ENCODE peak calls at places on chromosomes 1 and 21, in ten cellular contexts. Z is A549, Q is ovary, U is stomach, R is right lobe of liver, N is gastrocnemius medialis, B is adrenal gland, M is breast epithelium, H is transverse colon, J is testis. X is an unnamed sample.

GRCh38 chr1:26353210-26353859 is 595 bp downstream of the CRYBG2 start:
- DNase-seq in R (no peak), Z (no peak), H (no peak), N (no peak), J (no peak), Q (no peak), M (no peak), B (no peak), U (no peak), X (no peak)

GRCh38 chr1:75588779-75589475 is 22.0 kb downstream of the SLC44A5 start:
- DNase-seq in R (no peak), B (no peak), J (no peak), N (no peak), U (no peak), Q (no peak), M (no peak), H (no peak), Z (no peak), X (no peak)

GRCh38 chr1:61853545-61853944 is 111.3 kb downstream of the PATJ start:
- DNase-seq in U (no peak), B (no peak), Q (no peak), H (no peak), N (no peak), Z (no peak), J (no peak), M (no peak), R (no peak), X (no peak)

GRCh38 chr21:18178509-18178908 is 66.1 kb upstream of the CHODL start:
- DNase-seq in N (no peak), R (no peak), U (no peak), H (no peak), B (no peak), M (no peak), Z (no peak), J (no peak), Q (no peak), X (no peak)

GRCh38 chr1:39648496-39648895 is 9.1 kb upstream of the HEYL start:
- DNase-seq in J (peak), H (no peak), N (no peak), R (no peak), B (no peak), U (no peak), M (no peak), Q (no peak), Z (no peak), X (peak)

GRCh38 chr1:222310830-222311229 is 237.1 kb downstream of the HHIPL2 start:
- DNase-seq in J (no peak), Z (no peak), N (peak), R (peak), M (no peak), U (no peak), B (peak), Q (no peak), H (no peak), X (peak)

GRCh38 chr1:36222481-36223372 is 1.5 kb upstream of the THRAP3 start:
- DNase-seq in M (no peak), R (peak), H (peak), U (peak), Q (peak), Z (no peak), N (no peak), J (no peak), B (no peak), X (no peak)

GRCh38 chr1:91124989-91125417 is 103.2 kb upstream of the ZNF644 start:
- DNase-seq in B (no peak), J (no peak), R (no peak), U (no peak), Q (no peak), N (peak), Z (no peak), H (no peak), M (no peak), X (no peak)

GRCh38 chr1:9755441-9755995 is 68.2 kb downstream of the CLSTN1 start:
- DNase-seq in Q (no peak), R (no peak), J (no peak), N (no peak), U (no peak), H (no peak), Z (no peak), B (no peak), M (no peak), X (no peak)

GRCh38 chr1:153434746-153435455 is 18.6 kb downstream of the S100A7A start:
- DNase-seq in R (no peak), J (no peak), Q (no peak), M (no peak), H (no peak), N (no peak), B (no peak), U (no peak), Z (no peak), X (no peak)

GRCh38 chr1:206557636-206558473 is 50.5 kb downstream of the RASSF5 start:
- DNase-seq in Q (no peak), B (no peak), H (no peak), J (no peak), N (no peak), R (no peak), U (peak), M (no peak), Z (no peak), X (no peak)

DNA sequence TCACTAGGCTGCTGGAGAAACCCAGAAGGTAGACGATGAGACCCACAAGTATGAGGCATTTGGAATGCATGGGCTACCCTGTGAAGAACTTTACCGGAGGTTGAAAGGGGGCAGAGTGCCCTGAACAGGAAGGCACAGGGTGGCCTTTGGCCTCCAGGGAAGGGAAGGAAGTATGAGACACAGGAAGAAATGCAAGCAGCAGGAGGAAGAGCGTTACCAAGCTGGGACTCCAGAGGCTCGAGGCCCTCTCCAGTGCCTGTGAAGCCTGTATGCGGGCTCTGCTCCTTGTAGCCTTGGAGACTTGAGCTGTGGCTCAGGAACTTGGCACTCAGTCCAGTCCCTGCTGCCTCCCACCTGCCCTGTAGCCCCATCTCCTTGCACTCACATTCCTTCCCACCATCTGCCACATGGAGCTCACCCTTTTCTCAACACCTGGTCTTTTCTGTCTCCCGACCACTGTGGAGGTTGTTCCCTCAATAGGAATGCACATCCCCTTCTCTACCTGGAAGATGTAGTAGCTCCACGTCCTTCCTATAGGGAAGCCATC is 33.5 kb upstream of the RNF19B start:
- DNase-seq in Q (no peak), J (no peak), M (no peak), R (no peak), N (no peak), U (no peak), B (no peak), H (no peak), Z (no peak), X (no peak)
- TF ChIP-seq POLR2A in Q (no peak), J (no peak), M (no peak), R (no peak), N (no peak), U (no peak), B (no peak), H (no peak), Z (no peak), X (no peak)

DNA sequence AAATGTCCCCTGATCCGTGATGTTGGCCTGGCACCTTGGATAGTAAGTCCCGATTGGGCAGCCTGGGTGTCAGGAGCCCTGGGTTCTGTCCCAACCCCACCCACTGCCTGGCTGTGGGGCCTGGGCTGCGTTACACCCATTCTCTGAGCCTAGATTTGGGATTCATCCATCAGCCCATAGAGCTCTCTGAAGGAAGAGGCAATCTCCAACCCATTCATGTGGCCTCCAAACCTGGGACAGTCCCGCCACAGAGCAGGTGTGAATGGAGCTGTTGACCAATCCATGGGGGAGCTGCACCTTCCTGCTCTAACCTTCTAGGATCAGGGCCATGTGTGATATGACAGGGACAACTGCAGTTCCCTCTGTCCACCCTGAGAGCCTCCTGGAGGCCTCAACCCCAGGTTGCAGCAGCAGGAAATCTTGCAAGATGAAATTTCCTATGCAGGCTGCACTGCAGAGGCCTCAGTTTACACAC is 304.1 kb downstream of the MATN1 start:
- DNase-seq in Z (no peak), B (no peak), H (no peak), M (peak), J (no peak), R (no peak), U (no peak), N (no peak), Q (no peak), X (no peak)
- H3K4me3 ChIP-seq in Z (no peak), B (no peak), H (no peak), M (no peak), J (no peak), R (no peak), U (no peak), N (no peak), Q (no peak), X (no peak)

GRCh38 chr1:167644551-167644950 is 14.5 kb downstream of the RCSD1 start:
- DNase-seq in J (no peak), R (no peak), H (no peak), U (no peak), N (no peak), M (no peak), Z (no peak), B (no peak), Q (no peak), X (no peak)
- TF ChIP-seq POLR2A in J (no peak), R (no peak), H (no peak), U (no peak), N (no peak), M (no peak), Z (no peak), B (no peak), Q (no peak), X (no peak)

DNA sequence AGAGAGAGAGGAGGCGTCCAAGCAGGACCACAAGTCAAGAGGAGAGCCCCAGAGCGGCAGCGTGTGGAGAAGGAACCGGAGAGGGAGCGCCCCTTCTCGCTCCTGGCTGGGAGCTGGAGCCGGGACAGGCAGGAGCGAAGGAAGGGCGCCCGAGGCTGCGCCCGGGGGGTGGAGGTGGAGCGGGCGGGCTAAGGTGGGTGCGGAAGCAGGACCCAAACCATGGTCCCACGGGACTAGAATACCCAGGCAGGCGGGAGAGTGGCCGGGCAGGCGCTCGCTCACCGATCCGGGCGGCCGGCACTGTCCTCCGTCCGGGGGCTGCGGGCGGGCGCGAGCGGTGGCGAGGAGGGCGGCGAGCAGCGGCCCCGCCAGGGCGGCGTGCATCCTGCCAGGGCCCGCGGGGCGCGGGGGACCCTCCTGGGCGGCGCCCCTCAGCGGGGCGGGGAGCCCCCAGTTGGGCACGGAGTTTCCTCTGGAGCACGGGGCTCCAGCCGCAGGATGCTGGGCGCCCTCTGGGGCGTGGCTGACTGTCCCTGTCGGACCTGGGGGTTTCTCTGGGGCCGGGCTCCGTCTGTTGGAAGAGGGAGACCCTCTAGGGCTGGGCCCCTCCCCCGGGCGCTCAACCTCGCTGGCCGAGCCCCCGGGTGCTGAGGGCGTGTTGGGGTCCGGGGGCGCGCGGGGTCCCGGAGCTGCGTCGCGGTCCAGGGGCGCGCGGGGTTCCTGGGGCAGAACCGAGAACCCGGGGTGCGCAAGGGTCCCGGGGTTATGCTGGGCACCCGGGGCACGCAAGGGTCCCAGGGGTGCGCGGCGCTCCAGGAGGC is 569 bp downstream of the TRABD2B start:
- DNase-seq in N (no peak), Q (peak), Z (peak), U (no peak), R (peak), H (no peak), M (no peak), J (peak), B (no peak), X (peak)
- H3K4me3 ChIP-seq in N (peak), Q (peak), Z (peak), U (peak), R (peak), H (peak), M (peak), J (peak), B (no peak), X (peak)

GRCh38 chr1:32864375-32865019 is 6.2 kb downstream of the FNDC5 start:
- DNase-seq in R (peak), Q (no peak), B (no peak), U (no peak), Z (no peak), N (no peak), J (no peak), H (no peak), M (no peak), X (no peak)

GRCh38 chr1:32861904-32862698 is 8.6 kb downstream of the FNDC5 start:
- DNase-seq in Q (no peak), H (no peak), B (no peak), Z (no peak), N (no peak), M (no peak), U (no peak), J (no peak), R (no peak), X (no peak)

GRCh38 chr1:32865639-32866038 is 5.1 kb downstream of the FNDC5 start:
- DNase-seq in B (no peak), H (no peak), M (no peak), Q (no peak), U (no peak), Z (no peak), J (no peak), R (no peak), N (no peak), X (no peak)

GRCh38 chr1:32867151-32867550 is 3.6 kb downstream of the FNDC5 start:
- DNase-seq in U (no peak), M (no peak), Q (no peak), H (no peak), J (peak), Z (no peak), R (no peak), N (no peak), B (no peak), X (no peak)

GRCh38 chr1:32863516-32864245 is 7.0 kb downstream of the FNDC5 start:
- DNase-seq in Z (no peak), U (no peak), R (no peak), H (no peak), M (no peak), J (no peak), Q (no peak), B (no peak), N (no peak), X (no peak)
- TF ChIP-seq POLR2A in Z (no peak), U (no peak), R (no peak), H (no peak), M (no peak), J (no peak), Q (no peak), B (no peak), N (no peak), X (no peak)

GRCh38 chr21:45418301-45419071 is 13.5 kb downstream of the COL18A1 start:
- DNase-seq in Q (peak), R (no peak), B (no peak), Z (no peak), J (no peak), M (no peak), H (no peak), N (no peak), U (no peak), X (peak)
- H3K4me3 ChIP-seq in Q (no peak), R (no peak), B (no peak), Z (no peak), J (no peak), M (no peak), H (no peak), N (no peak), U (no peak), X (no peak)

DNA sequence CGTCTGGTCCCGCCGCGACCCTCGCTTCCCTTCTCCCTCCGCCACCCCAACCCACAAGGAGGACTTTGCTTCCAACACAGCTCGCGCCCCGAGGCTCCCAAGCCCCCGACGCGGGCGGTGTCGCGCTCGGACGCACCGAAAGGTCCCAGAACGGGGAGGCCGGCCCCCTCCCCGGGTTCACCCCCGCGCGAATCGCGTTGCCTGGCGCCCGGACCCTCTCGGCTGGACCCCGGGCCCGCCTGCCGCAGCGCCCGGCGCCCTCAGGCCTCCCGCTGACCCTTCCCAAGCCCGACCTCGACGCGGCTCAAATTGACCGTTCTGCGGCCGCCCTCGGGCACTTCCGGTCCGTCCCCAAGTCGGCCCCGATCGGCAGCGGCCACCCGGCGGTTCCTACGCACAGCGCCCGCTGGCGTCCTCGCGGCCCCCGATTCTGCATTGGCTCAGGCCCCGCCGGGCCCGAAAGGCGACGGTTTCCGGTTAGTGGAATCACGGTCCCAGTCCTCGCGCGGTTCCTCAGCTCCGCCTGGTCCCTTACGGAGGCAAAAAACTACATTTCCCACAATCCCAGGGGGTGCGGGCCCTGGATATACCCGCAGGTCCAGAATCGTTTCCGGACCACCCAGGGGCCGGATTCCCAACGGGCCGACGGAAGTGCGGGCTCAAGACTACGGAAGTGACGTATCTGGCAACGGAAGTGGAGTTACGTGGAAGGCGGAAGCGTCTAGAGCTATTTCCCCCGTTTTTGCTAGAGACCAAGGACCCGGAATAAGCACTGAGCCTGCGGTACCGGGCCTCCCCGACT is at the start of gene AURKAIP1:
- DNase-seq in Q (peak), N (peak), M (peak), Z (peak), U (peak), R (peak), H (peak), B (peak), J (peak), X (peak)
- TF ChIP-seq POLR2A in Q (peak), N (peak), M (peak), Z (peak), U (no peak), R (peak), H (peak), B (peak), J (no peak), X (peak)

GRCh38 chr1:17198476-17199258 is 6.3 kb upstream of the PADI1 start:
- DNase-seq in J (no peak), Z (no peak), H (no peak), B (no peak), N (no peak), M (no peak), R (peak), Q (no peak), U (no peak), X (peak)

GRCh38 chr1:17199267-17200044 is 5.5 kb upstream of the PADI1 start:
- DNase-seq in J (no peak), Z (no peak), M (no peak), B (no peak), U (no peak), N (no peak), Q (no peak), R (peak), H (no peak), X (peak)

GRCh38 chr1:17200246-17200645 is 4.7 kb upstream of the PADI1 start:
- DNase-seq in N (no peak), B (no peak), Z (no peak), R (no peak), Q (no peak), U (no peak), M (no peak), J (no peak), H (no peak), X (no peak)

GRCh38 chr1:17200756-17201155 is 4.2 kb upstream of the PADI1 start:
- DNase-seq in H (no peak), B (no peak), U (no peak), Z (no peak), Q (no peak), R (peak), J (no peak), M (no peak), N (no peak), X (peak)

DNA sequence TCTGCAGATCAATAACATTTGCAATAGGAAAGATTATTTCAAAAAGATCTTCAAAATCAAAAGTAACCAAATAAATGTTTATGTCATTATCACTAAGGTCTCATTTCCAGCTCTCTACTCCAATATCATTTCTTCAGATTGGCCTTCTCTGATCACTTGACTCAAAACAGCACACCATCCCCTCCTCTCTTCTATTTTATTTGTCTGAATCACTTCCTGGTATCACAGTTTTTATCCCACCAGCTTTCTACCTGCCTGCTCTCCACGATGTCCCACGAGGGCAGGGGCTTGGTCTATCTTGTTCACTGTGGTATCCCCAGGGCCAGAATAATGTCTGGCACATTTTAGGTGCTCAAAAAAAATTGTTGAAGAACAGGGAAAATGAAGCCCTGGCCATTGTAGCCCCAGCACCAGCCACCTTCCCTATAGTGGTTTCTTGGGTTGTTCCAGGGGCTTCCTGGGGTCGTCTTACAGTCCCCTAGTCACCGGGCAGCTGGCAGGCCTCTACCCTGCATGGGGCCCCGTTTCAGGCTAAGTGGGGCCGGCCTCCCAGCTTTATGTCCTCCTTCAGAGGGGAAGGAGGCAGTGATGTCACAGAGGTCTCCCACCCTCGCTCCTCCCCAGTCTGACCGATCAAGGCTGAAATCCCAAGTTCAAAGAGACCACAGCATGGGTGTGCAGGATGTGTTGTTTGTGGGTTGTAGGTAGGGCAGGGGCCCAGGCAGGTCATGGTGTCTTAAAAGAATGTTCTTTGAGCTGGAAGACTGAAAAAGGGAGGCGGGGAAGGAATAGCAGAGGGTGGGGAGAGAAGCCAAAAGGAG is 3.5 kb upstream of the PADI1 start:
- DNase-seq in Z (no peak), N (no peak), U (no peak), J (no peak), M (no peak), R (peak), Q (no peak), B (no peak), H (no peak), X (no peak)
- H3K4me3 ChIP-seq in Z (no peak), N (no peak), U (no peak), J (no peak), M (no peak), R (no peak), Q (no peak), B (no peak), H (no peak), X (no peak)

GRCh38 chr1:20787100-20787774 is at the start of gene HP1BP3:
- DNase-seq in H (peak), Q (peak), R (peak), M (peak), U (peak), J (peak), Z (peak), N (peak), B (peak), X (peak)
- TF ChIP-seq POLR2A in H (peak), Q (peak), R (peak), M (no peak), U (no peak), J (no peak), Z (peak), N (peak), B (peak), X (peak)